ENCODE peak calls at places on chromosomes 6 and 20, in nine cellular contexts. I, J, X, W, Z, K, S, U and M are unnamed samples.

GRCh38 chr6:35055906-35056305 is 85.2 kb downstream of the TCP11 start:
- DNase-seq in I (no peak), J (no peak), X (no peak), W (no peak), Z (peak), K (no peak), S (no peak), U (no peak), M (no peak)

GRCh38 chr6:26538572-26538902 is 371 bp downstream of the HMGN4 start:
- DNase-seq in I (no peak), J (no peak), X (no peak), W (peak), Z (no peak), K (no peak), S (no peak), U (no peak), M (no peak)

GRCh38 chr20:17624551-17625245 is 54.8 kb downstream of the DSTN start:
- DNase-seq in I (no peak), J (peak), X (no peak), W (no peak), Z (no peak), K (no peak), S (no peak), U (no peak), M (no peak)

GRCh38 chr20:18466574-18466893 is 296 bp downstream of the DZANK1 start:
- DNase-seq in I (no peak), J (no peak), X (no peak), W (no peak), Z (no peak), K (no peak), S (no peak), U (no peak), M (no peak)

GRCh38 chr6:47138046-47138445 is 95.9 kb upstream of the ADGRF1 start:
- DNase-seq in I (no peak), J (no peak), X (no peak), W (no peak), Z (no peak), K (no peak), S (no peak), U (no peak), M (no peak)

GRCh38 chr20:8019178-8019997 is at the start of gene TMX4:
- DNase-seq in I (peak), J (peak), X (peak), W (peak), Z (peak), K (peak), S (peak), U (peak), M (peak)

GRCh38 chr6:105713474-105714118 is 310.7 kb upstream of the PREP start:
- DNase-seq in I (no peak), J (no peak), X (no peak), W (no peak), Z (no peak), K (no peak), S (no peak), U (no peak), M (no peak)

GRCh38 chr6:26555505-26556262 is 17.5 kb downstream of the HMGN4 start:
- DNase-seq in I (peak), J (no peak), X (peak), W (no peak), Z (no peak), K (no peak), S (peak), U (no peak), M (no peak)

GRCh38 chr6:141677598-141678211 is 455.0 kb upstream of the GJE1 start:
- DNase-seq in I (peak), J (no peak), X (peak), W (peak), Z (peak), K (no peak), S (peak), U (no peak), M (peak)

GRCh38 chr6:52389626-52390360 is 27.8 kb downstream of the PAQR8 start:
- DNase-seq in I (peak), J (no peak), X (peak), W (peak), Z (peak), K (peak), S (peak), U (peak), M (no peak)

GRCh38 chr6:106360989-106361430 is 493 bp downstream of the CRYBG1 start:
- DNase-seq in I (no peak), J (no peak), X (peak), W (peak), Z (no peak), K (no peak), S (peak), U (peak), M (peak)

GRCh38 chr6:56613247-56613851 is 29.3 kb downstream of the DST start:
- DNase-seq in I (no peak), J (no peak), X (no peak), W (no peak), Z (no peak), K (no peak), S (no peak), U (no peak), M (no peak)

GRCh38 chr20:51830538-51830937 is 28.2 kb upstream of the SALL4 start:
- DNase-seq in I (no peak), J (no peak), X (no peak), W (no peak), Z (no peak), K (no peak), S (no peak), U (no peak), M (no peak)

GRCh38 chr6:42281016-42281533 is 63.4 kb upstream of the MRPS10 start:
- DNase-seq in I (no peak), J (no peak), X (peak), W (no peak), Z (no peak), K (no peak), S (no peak), U (no peak), M (no peak)

GRCh38 chr6:158143700-158144099 is 24.4 kb downstream of the SERAC1 start:
- DNase-seq in I (peak), J (no peak), X (peak), W (peak), Z (peak), K (no peak), S (peak), U (no peak), M (peak)

GRCh38 chr6:45548657-45549515 is 171.2 kb upstream of the SUPT3H start:
- DNase-seq in I (no peak), J (no peak), X (no peak), W (no peak), Z (no peak), K (no peak), S (no peak), U (no peak), M (no peak)

GRCh38 chr20:49288250-49288751 is 10.4 kb upstream of the ZNFX1 start:
- DNase-seq in I (no peak), J (no peak), X (no peak), W (no peak), Z (no peak), K (no peak), S (no peak), U (no peak), M (no peak)

GRCh38 chr20:10970109-10970508 is 296.3 kb upstream of the JAG1 start:
- DNase-seq in I (peak), J (no peak), X (peak), W (peak), Z (peak), K (no peak), S (no peak), U (no peak), M (no peak)

GRCh38 chr20:10971096-10971495 is 297.3 kb upstream of the JAG1 start:
- DNase-seq in I (no peak), J (no peak), X (peak), W (peak), Z (no peak), K (no peak), S (no peak), U (no peak), M (no peak)

GRCh38 chr20:10978019-10978702 is 304.4 kb upstream of the JAG1 start:
- DNase-seq in I (no peak), J (no peak), X (no peak), W (no peak), Z (no peak), K (no peak), S (no peak), U (no peak), M (no peak)

GRCh38 chr20:10972219-10972860 is 298.5 kb upstream of the JAG1 start:
- DNase-seq in I (no peak), J (no peak), X (no peak), W (no peak), Z (no peak), K (no peak), S (no peak), U (no peak), M (no peak)
- TF ChIP-seq CTCF in I (no peak), J (no peak), X (peak), W (peak), Z (no peak), K (no peak), S (no peak), U (no peak), M (peak)

GRCh38 chr20:41003143-41003932 is 25.3 kb upstream of the TOP1 start:
- DNase-seq in I (peak), J (peak), X (peak), W (peak), Z (peak), K (peak), S (peak), U (peak), M (peak)
- H3K4me3 ChIP-seq in I (no peak), J (no peak), X (peak), W (peak), Z (peak), K (peak), S (no peak), U (no peak), M (no peak)

GRCh38 chr6:108116424-108116780 is 41.9 kb upstream of the OSTM1 start:
- DNase-seq in I (no peak), J (no peak), X (no peak), W (no peak), Z (no peak), K (no peak), S (no peak), U (no peak), M (no peak)

GRCh38 chr6:108113557-108114519 is 39.3 kb upstream of the OSTM1 start:
- DNase-seq in I (peak), J (no peak), X (peak), W (peak), Z (peak), K (no peak), S (peak), U (no peak), M (no peak)

GRCh38 chr6:108115598-108116058 is 41.1 kb upstream of the OSTM1 start:
- DNase-seq in I (peak), J (peak), X (peak), W (peak), Z (peak), K (peak), S (peak), U (no peak), M (peak)

GRCh38 chr6:108116781-108117426 is 42.4 kb upstream of the OSTM1 start:
- DNase-seq in I (no peak), J (no peak), X (no peak), W (no peak), Z (no peak), K (no peak), S (peak), U (no peak), M (no peak)

DNA sequence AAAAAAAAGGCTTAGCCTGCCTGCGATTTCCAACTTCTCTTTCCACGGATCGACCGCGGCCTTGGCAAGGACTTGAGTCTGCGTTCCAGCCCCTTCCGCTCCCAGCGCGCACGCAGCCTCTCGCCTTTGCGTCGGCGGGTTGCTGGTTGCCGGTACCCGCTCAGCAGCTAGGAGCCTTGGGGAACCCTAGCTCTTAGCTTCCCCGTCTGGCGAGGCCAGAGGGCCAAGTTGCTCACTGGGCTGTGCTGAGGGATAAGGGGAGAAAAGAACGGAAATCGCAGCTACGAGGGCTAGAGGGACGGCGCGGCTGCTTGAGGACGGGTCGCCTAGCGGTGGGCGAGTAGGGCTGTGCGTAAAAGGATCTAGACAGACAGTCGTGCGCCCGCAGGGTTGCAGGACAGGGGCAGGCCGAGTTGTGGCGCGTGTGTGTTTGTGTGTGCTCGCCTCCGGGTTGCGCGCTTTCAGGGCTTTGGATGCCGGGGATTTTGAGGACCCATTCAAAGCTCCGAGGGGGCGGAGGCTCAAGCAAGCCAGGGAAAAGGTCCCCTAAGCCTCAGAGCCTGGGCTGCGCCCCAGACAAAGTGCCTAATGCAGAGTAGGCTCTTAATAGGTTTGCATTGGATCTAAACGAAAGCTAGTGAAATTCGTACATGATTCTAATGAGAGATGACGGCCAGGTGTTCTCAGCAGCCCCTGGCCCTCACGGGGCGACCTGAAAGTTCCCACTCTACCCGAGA is 40.5 kb upstream of the OSTM1 start:
- DNase-seq in I (peak), J (peak), X (peak), W (peak), Z (peak), K (no peak), S (peak), U (no peak), M (no peak)
- TF ChIP-seq CTCF in I (no peak), J (no peak), X (peak), W (no peak), Z (no peak), K (no peak), S (peak), U (no peak), M (no peak)

GRCh38 chr20:50715694-50716093 is 15.7 kb upstream of the PARD6B start:
- DNase-seq in I (no peak), J (no peak), X (peak), W (peak), Z (no peak), K (no peak), S (no peak), U (no peak), M (no peak)

GRCh38 chr20:50712771-50713676 is 18.4 kb upstream of the PARD6B start:
- DNase-seq in I (no peak), J (no peak), X (no peak), W (no peak), Z (no peak), K (no peak), S (no peak), U (no peak), M (no peak)

GRCh38 chr20:50711113-50711825 is 19.9 kb upstream of the RIPOR3 start:
- DNase-seq in I (no peak), J (no peak), X (no peak), W (peak), Z (no peak), K (no peak), S (no peak), U (no peak), M (peak)

GRCh38 chr20:50716518-50716917 is 14.9 kb upstream of the PARD6B start:
- DNase-seq in I (no peak), J (no peak), X (no peak), W (no peak), Z (no peak), K (no peak), S (no peak), U (no peak), M (no peak)

GRCh38 chr20:50713677-50714101 is 17.7 kb upstream of the PARD6B start:
- DNase-seq in I (peak), J (no peak), X (no peak), W (peak), Z (peak), K (peak), S (no peak), U (no peak), M (peak)
- H3K4me3 ChIP-seq in I (no peak), J (no peak), X (no peak), W (no peak), Z (no peak), K (no peak), S (no peak), U (no peak), M (no peak)

GRCh38 chr20:58377017-58377416 is 12.0 kb upstream of the VAPB start:
- DNase-seq in I (no peak), J (no peak), X (no peak), W (no peak), Z (no peak), K (no peak), S (no peak), U (no peak), M (no peak)

GRCh38 chr20:58378056-58378455 is 11.0 kb upstream of the VAPB start:
- DNase-seq in I (no peak), J (no peak), X (no peak), W (no peak), Z (no peak), K (no peak), S (no peak), U (no peak), M (no peak)

GRCh38 chr20:58381627-58382026 is 7.4 kb upstream of the VAPB start:
- DNase-seq in I (no peak), J (no peak), X (no peak), W (no peak), Z (no peak), K (no peak), S (no peak), U (no peak), M (no peak)

GRCh38 chr20:58375796-58376195 is 13.2 kb upstream of the VAPB start:
- DNase-seq in I (no peak), J (no peak), X (no peak), W (no peak), Z (no peak), K (no peak), S (no peak), U (no peak), M (no peak)

DNA sequence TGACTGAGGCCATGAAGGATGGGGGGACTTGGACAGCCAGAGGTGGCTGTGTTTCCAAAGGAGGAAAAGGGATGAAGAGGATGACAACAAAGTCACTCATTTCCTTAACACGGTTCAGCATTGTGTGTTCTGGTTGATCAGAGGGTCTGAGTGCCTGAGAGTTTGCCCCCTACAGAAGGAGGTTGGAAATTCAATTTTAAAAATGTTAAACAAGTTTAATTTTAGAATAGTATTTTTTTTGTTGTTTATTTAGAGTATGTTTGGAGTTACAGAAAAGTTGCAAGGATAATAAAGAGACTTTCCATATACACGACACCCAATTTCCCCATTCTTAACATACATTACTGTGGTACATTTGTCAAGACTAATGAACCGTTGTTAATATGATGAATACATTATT is 10.3 kb upstream of the VAPB start:
- DNase-seq in I (no peak), J (no peak), X (no peak), W (no peak), Z (no peak), K (no peak), S (no peak), U (no peak), M (no peak)
- TF ChIP-seq CTCF in I (peak), J (no peak), X (no peak), W (peak), Z (no peak), K (no peak), S (no peak), U (no peak), M (peak)

GRCh38 chr6:75480425-75480824 is 13.2 kb downstream of the FILIP1 start:
- DNase-seq in I (no peak), J (no peak), X (no peak), W (no peak), Z (peak), K (no peak), S (no peak), U (no peak), M (no peak)
- H3K4me3 ChIP-seq in I (no peak), J (no peak), X (no peak), W (no peak), Z (no peak), K (no peak), S (no peak), U (no peak), M (no peak)

DNA sequence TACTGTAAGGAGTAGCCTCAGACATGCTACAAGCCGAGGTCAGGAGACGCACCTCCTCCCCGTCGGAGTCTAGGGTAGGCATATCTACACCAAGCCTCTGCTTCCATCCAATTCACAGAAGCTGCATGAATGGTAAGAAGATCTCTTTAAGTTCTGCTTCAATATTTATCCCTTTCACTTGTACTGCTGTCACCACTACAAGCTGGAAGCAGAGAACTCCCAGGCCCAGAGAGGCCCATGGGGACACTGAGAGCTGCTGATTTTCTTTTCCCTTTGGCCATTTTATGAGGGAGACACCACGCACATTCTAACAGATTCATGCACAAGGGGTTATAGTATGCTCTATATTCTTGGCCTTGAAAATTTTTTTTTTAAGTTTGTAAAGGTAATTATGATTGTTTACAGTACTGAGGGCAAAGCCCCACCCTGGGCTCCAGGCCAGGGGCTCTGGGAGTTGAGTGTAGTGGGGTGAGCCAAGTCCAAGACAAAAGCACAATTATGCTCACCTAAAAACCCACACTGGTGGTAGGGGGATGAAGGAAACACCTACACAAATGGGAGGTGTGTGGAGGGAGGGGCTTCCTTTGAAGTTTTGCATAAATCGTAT is 88.4 kb downstream of the MYB start:
- DNase-seq in I (no peak), J (no peak), X (no peak), W (no peak), Z (no peak), K (peak), S (no peak), U (no peak), M (no peak)
- TF ChIP-seq CTCF in I (no peak), J (no peak), X (no peak), W (no peak), Z (no peak), K (no peak), S (no peak), U (no peak), M (no peak)